ENCODE peak calls at places on chromosomes 4 and X, in ten cellular contexts. H is GM23248; Q is tibial nerve; Z is cardiac muscle cell; N is substantia nigra; L is CD4-positive, alpha-beta T cell; G is aorta; C is mammary epithelial cell; K is OCI-LY7; V is ovary. F is an unnamed sample.

GRCh38 chr4:157172011-157172410 is 48.5 kb upstream of the GRIA2 start:
- DNase-seq in K (no peak), N (no peak), L (no peak), C (no peak), H (peak), G (no peak), V (no peak), Q (no peak), Z (no peak), F (no peak)

GRCh38 chrX:107654778-107655761 is 26.8 kb downstream of the PRPS1 start:
- DNase-seq in N (peak), L (peak), Q (no peak), G (peak), H (peak), C (peak), V (peak), K (peak), Z (peak), F (peak)

GRCh38 chr4:29033703-29034102 is 1686.5 kb upstream of the PCDH7 start:
- DNase-seq in G (no peak), L (no peak), K (no peak), Z (no peak), C (no peak), Q (no peak), V (no peak), H (no peak), N (no peak), F (no peak)

GRCh38 chr4:190017357-190018200 is 9.5 kb downstream of the FRG2 start:
- DNase-seq in V (no peak), N (no peak), Z (no peak), H (peak), G (no peak), Q (no peak), K (no peak), L (no peak), C (no peak), F (no peak)

GRCh38 chr4:139912423-139912822 is 241.6 kb downstream of the MAML3 start:
- DNase-seq in V (no peak), Q (no peak), N (no peak), Z (no peak), G (no peak), L (no peak), H (peak), C (no peak), K (no peak), F (no peak)

GRCh38 chr4:54384563-54384962 is 155.5 kb downstream of the PDGFRA start:
- DNase-seq in C (peak), K (peak), Q (no peak), Z (peak), H (peak), L (no peak), G (no peak), V (peak), N (peak), F (no peak)

GRCh38 chr4:154314248-154314647 is 177.4 kb downstream of the DCHS2 start:
- DNase-seq in C (no peak), L (no peak), K (no peak), Z (peak), H (peak), V (no peak), Q (no peak), G (no peak), N (peak), F (no peak)

GRCh38 chr4:173237152-173237551 is 68.5 kb downstream of the GALNT7 start:
- DNase-seq in L (no peak), Z (no peak), G (no peak), N (no peak), H (no peak), Q (no peak), V (no peak), C (peak), K (no peak), F (no peak)

GRCh38 chrX:95076449-95076848 is 1402.4 kb downstream of the FAM133A start:
- DNase-seq in Q (no peak), G (no peak), H (peak), C (peak), V (no peak), K (peak), Z (peak), N (no peak), L (no peak), F (no peak)

GRCh38 chrX:41688835-41689234 is at the start of gene GPR34:
- DNase-seq in N (no peak), H (no peak), Z (no peak), K (no peak), C (no peak), V (no peak), G (no peak), L (no peak), Q (no peak), F (no peak)

GRCh38 chr4:85787133-85787532 is 312.2 kb downstream of the ARHGAP24 start:
- DNase-seq in Z (no peak), N (no peak), V (no peak), G (no peak), K (no peak), C (peak), H (peak), Q (no peak), L (no peak), F (peak)

GRCh38 chrX:115892787-115893671 is 277.5 kb upstream of the AGTR2 start:
- DNase-seq in V (peak), Q (no peak), L (peak), C (peak), H (peak), Z (peak), K (no peak), G (peak), N (peak), F (no peak)

GRCh38 chr4:106584590-106584989 is 216.0 kb upstream of the GIMD1 start:
- DNase-seq in V (no peak), K (no peak), C (no peak), L (no peak), G (no peak), H (peak), Z (no peak), N (no peak), Q (no peak), F (no peak)

GRCh38 chr4:8913858-8914460 is 42.3 kb upstream of the HMX1 start:
- DNase-seq in N (no peak), C (no peak), G (no peak), K (no peak), L (no peak), Z (no peak), Q (no peak), V (peak), H (no peak), F (no peak)

GRCh38 chr4:85257817-85258216 is 217.1 kb upstream of the ARHGAP24 start:
- DNase-seq in L (no peak), G (no peak), C (no peak), K (no peak), Q (no peak), V (no peak), H (no peak), Z (no peak), N (no peak), F (no peak)

GRCh38 chrX:19724409-19724808 is 163.0 kb downstream of the SH3KBP1 start:
- DNase-seq in N (no peak), G (no peak), Q (no peak), Z (no peak), V (no peak), H (no peak), C (no peak), K (no peak), L (no peak), F (no peak)

GRCh38 chr4:138035781-138036258 is 206.3 kb downstream of the SLC7A11 start:
- DNase-seq in Q (no peak), K (peak), G (no peak), Z (peak), N (no peak), C (peak), L (no peak), V (no peak), H (peak), F (no peak)

GRCh38 chr4:184387351-184387750 is 87.0 kb downstream of the IRF2 start:
- DNase-seq in H (no peak), L (no peak), N (no peak), V (no peak), K (peak), Q (no peak), C (no peak), Z (no peak), G (no peak), F (no peak)
- H3K27ac ChIP-seq in H (no peak), L (no peak), N (peak), V (no peak), K (peak), Q (no peak), C (no peak), Z (no peak), G (no peak), F (no peak)

GRCh38 chrX:65681810-65682209 is 14.4 kb downstream of the MSN start:
- DNase-seq in H (no peak), K (no peak), Z (no peak), V (no peak), Q (no peak), G (no peak), L (no peak), C (no peak), N (no peak), F (no peak)

GRCh38 chrX:65679071-65679540 is 11.7 kb downstream of the MSN start:
- DNase-seq in Q (no peak), Z (no peak), K (no peak), L (no peak), V (no peak), N (no peak), G (no peak), H (peak), C (peak), F (peak)

GRCh38 chrX:65673857-65674350 is 6.5 kb downstream of the MSN start:
- DNase-seq in Z (no peak), K (no peak), G (no peak), N (no peak), H (no peak), C (no peak), Q (no peak), V (no peak), L (no peak), F (no peak)

GRCh38 chrX:65674351-65674893 is 7.0 kb downstream of the MSN start:
- DNase-seq in G (no peak), K (no peak), V (no peak), L (no peak), C (peak), H (peak), Q (no peak), Z (peak), N (no peak), F (no peak)

GRCh38 chrX:65677954-65678469 is 10.6 kb downstream of the MSN start:
- DNase-seq in G (peak), H (peak), K (no peak), V (peak), C (peak), Z (no peak), L (no peak), Q (no peak), N (no peak), F (no peak)
- H3K27ac ChIP-seq in G (peak), H (peak), K (no peak), V (peak), C (peak), Z (no peak), L (peak), Q (peak), N (peak), F (peak)

DNA sequence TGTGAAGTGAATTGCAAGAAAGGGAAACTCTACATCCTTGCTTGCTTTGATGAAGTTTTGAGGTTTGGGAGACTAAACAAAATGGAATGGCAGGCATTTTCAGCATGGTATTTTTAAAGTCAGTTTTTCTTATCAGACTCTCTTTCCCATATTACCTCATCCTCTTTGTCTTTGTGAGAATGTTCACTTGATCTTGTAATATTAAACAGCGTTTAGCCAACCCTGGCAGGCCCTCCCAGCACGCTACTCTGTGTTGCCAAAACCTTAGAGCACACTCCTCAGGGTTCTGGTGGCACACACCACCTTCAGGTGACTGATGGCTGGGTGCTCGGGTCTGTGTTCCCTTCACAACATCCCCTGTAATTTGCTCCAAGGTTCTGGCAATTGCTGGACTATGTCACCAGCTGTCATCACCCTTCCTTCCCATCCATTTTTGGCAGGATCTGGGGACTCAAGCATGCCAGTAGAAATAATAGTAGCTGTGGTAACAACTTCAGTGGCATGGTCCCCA is 273.3 kb downstream of the DCTD start:
- DNase-seq in V (no peak), C (no peak), G (peak), N (no peak), K (no peak), Z (peak), H (peak), Q (no peak), L (no peak), F (no peak)
- H3K27ac ChIP-seq in V (no peak), C (no peak), G (no peak), N (no peak), K (no peak), Z (peak), H (peak), Q (no peak), L (no peak), F (no peak)

GRCh38 chr4:39133623-39134022 is 48.7 kb upstream of the WDR19 start:
- DNase-seq in C (no peak), K (no peak), N (no peak), V (no peak), H (no peak), Z (no peak), Q (no peak), G (no peak), L (no peak), F (no peak)
- H3K27ac ChIP-seq in C (no peak), K (no peak), N (no peak), V (no peak), H (no peak), Z (no peak), Q (no peak), G (no peak), L (no peak), F (no peak)

DNA sequence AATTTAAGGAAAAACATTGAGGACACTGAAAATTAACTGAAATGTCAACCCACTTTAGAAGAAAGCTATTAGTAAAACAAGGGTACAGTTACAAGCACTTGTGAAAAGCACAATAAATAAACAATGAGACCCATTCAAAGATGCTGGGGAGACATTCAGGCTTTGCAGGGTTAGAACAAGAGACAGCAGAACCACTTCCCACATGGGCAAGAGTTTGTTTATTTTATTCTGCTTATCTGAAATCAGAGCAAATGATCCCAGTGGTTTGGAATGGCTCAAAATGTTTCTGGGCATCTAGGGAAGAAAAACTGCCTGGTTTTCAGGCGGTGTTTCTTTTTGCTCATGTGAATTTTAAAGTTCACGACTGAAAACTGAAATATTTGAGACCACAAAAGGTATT is 42.4 kb downstream of the PPP3CA start:
- DNase-seq in G (no peak), Q (no peak), L (no peak), C (peak), V (no peak), N (no peak), Z (no peak), K (no peak), H (peak), F (no peak)
- H3K27ac ChIP-seq in G (no peak), Q (no peak), L (no peak), C (peak), V (no peak), N (no peak), Z (no peak), K (no peak), H (no peak), F (no peak)

GRCh38 chrX:2351321-2351720 is 149.5 kb downstream of the DHRSX start:
- DNase-seq in H (peak), K (no peak), Z (no peak), N (no peak), G (no peak), V (no peak), C (peak), Q (no peak), L (no peak), F (peak)
- H3K27ac ChIP-seq in H (peak), K (no peak), Z (no peak), N (no peak), G (no peak), V (no peak), C (no peak), Q (no peak), L (no peak), F (no peak)

DNA sequence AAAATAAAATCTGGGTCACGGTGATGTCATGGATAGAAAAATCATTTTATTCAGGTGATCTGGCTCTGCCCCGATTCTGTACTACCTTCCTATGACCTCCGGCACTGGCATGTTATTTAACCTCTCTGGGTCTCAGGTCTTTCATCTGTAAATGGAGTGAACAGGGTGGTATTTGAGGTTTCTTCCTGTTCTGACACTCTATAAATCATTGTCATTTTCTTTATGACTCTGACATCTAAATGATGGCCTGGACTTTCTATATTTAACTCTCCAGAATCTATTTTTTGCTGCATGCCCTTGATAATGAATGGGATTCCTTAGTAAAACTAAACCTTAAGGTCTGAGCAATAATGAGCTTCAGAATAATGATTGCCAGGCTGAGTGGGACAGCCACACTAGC is 422.0 kb upstream of the CNKSR2 start:
- DNase-seq in C (no peak), H (no peak), K (no peak), N (no peak), L (no peak), V (no peak), G (no peak), Z (no peak), Q (no peak), F (no peak)
- H3K27ac ChIP-seq in C (no peak), H (no peak), K (no peak), N (no peak), L (no peak), V (no peak), G (no peak), Z (no peak), Q (no peak), F (no peak)

GRCh38 chr4:122833999-122834398 is 7.4 kb downstream of the FGF2 start:
- DNase-seq in Q (no peak), G (no peak), K (no peak), L (no peak), C (no peak), N (no peak), H (no peak), V (no peak), Z (no peak), F (no peak)

GRCh38 chr4:122831515-122832196 is 5.0 kb downstream of the FGF2 start:
- DNase-seq in Q (no peak), H (peak), Z (no peak), N (no peak), V (no peak), C (peak), L (no peak), K (no peak), G (no peak), F (no peak)

GRCh38 chr4:122832732-122833131 is 6.1 kb downstream of the FGF2 start:
- DNase-seq in N (no peak), H (peak), Q (no peak), K (no peak), L (no peak), V (no peak), G (no peak), Z (no peak), C (no peak), F (no peak)

GRCh38 chr4:122838034-122838433 is 11.4 kb downstream of the FGF2 start:
- DNase-seq in K (no peak), Z (no peak), N (no peak), Q (no peak), G (no peak), V (no peak), L (no peak), C (no peak), H (no peak), F (no peak)

GRCh38 chr4:122836941-122837340 is 10.3 kb downstream of the FGF2 start:
- DNase-seq in V (no peak), Q (no peak), Z (no peak), L (no peak), G (no peak), C (peak), N (no peak), H (peak), K (no peak), F (peak)
- H3K27ac ChIP-seq in V (no peak), Q (no peak), Z (no peak), L (no peak), G (no peak), C (no peak), N (no peak), H (peak), K (no peak), F (peak)

DNA sequence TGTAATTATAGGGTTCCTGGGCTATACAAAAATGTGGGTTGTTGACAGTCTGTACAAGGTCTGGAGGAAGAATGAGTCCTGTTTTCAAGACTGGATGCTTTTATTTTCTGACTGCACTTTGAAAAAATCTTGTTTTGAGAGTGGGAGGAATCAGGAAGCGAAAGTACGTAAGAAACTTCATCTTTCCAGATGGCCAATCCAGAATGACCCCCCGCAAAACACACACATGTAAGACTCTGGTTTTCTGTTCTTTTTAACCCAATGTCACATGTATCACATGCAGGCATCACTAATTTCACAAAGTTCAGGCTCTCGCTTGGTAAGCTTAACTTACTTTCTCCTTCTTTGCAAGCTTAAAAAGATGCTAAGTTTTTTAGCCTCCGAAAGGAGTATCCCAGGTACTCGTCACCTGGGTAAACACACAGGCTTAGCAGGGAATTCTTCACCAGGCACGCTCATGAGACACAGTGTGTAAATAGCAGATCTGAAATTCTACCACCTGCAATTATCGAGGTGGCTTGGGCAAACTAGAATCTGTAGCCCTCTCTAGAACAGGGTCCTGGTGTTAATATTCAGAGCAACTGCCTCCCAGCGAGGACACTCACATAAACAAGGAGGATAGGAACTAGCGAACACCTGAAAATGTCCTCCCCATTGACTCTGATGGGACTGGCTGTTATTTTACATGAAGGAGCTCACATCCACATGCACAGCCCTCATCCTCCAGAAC is 90.7 kb downstream of the NSUN7 start:
- DNase-seq in H (no peak), N (no peak), V (no peak), Q (no peak), K (no peak), Z (no peak), L (no peak), G (no peak), C (no peak), F (no peak)
- H3K27ac ChIP-seq in H (no peak), N (no peak), V (no peak), Q (no peak), K (no peak), Z (no peak), L (no peak), G (no peak), C (no peak), F (no peak)

DNA sequence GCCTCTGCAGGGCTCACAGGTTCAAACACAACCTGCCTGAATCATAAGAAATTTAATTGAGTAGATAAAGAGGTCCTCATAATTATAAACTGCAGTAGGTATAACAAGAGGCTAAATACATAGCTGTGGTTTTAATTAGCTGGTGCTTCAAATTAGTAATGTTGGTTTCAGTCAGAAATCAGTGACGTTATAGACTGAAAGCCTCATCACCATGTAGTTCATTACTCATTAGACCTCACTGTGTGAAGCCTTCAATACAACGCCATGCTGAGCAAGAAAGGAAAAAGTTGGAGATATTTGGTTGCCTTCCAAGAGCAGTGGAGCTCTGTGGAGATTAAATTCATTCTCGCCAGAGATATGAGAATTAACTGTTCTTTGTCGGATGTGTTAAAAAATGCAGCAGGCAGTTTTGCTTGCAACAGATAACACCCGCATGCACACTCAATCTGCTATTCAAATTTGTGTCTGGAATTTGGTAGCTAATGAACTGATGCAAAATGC is 148.8 kb downstream of the AFF2 start:
- DNase-seq in N (no peak), C (peak), G (no peak), K (no peak), H (peak), Z (no peak), Q (no peak), V (no peak), L (no peak), F (no peak)
- H3K27ac ChIP-seq in N (no peak), C (no peak), G (no peak), K (peak), H (no peak), Z (no peak), Q (no peak), V (no peak), L (no peak), F (no peak)

F was measured in epithelial cell of prostate.